ENCODE peak calls at places on chromosomes 11 and 22, in seven cellular contexts. N, J, M, B, P, L and D are unnamed samples. For H3K79me1, the result is how much of the 10 kb centered on the place peaks cover.

GRCh38 chr11:70555092-70555491 is 156.8 kb downstream of the CTTN start:
- DNase-seq in P (peak), J (no peak), B (no peak), N (no peak), L (no peak), M (no peak), D (no peak)

GRCh38 chr11:74636633-74637184 is 44.3 kb downstream of the POLD3 start:
- DNase-seq in J (peak), L (no peak), B (no peak), N (peak), M (no peak), P (no peak), D (no peak)

GRCh38 chr11:94959179-94959578 is 14.2 kb downstream of the CWC15 start:
- DNase-seq in N (no peak), L (no peak), M (no peak), B (no peak), P (no peak), J (no peak), D (no peak)

GRCh38 chr11:44277097-44278090 is 32.5 kb downstream of the ALX4 start:
- DNase-seq in B (no peak), N (no peak), L (no peak), M (no peak), J (no peak), P (no peak), D (no peak)

GRCh38 chr22:17836977-17837742 is 62.9 kb upstream of the BID start:
- DNase-seq in J (no peak), L (peak), N (no peak), P (no peak), B (peak), M (no peak), D (peak)

GRCh38 chr11:72735495-72736027 is 16.6 kb downstream of the ARAP1 start:
- DNase-seq in N (peak), J (peak), B (peak), L (peak), P (no peak), M (no peak), D (peak)

GRCh38 chr11:129286813-129287212 is 88.8 kb upstream of the BARX2 start:
- DNase-seq in N (peak), B (no peak), M (no peak), P (no peak), J (peak), L (no peak), D (no peak)

GRCh38 chr11:10418950-10419310 is 36.1 kb upstream of the AMPD3 start:
- DNase-seq in J (no peak), L (no peak), M (no peak), N (no peak), P (no peak), B (no peak), D (no peak)

GRCh38 chr11:104866815-104867214 is 31.4 kb downstream of the CASP12 start:
- DNase-seq in M (no peak), N (no peak), J (no peak), P (no peak), B (no peak), L (no peak), D (no peak)

GRCh38 chr11:125170406-125171031 is 6.0 kb downstream of the PKNOX2 start:
- DNase-seq in N (peak), L (peak), M (no peak), B (no peak), J (peak), P (no peak), D (no peak)

GRCh38 chr22:24186352-24186740 is 5.1 kb downstream of the SUSD2 start:
- DNase-seq in M (no peak), N (no peak), J (no peak), L (no peak), B (no peak), P (no peak), D (peak)

GRCh38 chr22:44542561-44543222 is 44.7 kb upstream of the RTL6 start:
- DNase-seq in L (no peak), P (no peak), M (no peak), N (no peak), J (no peak), B (no peak), D (no peak)

GRCh38 chr22:38029370-38029769 is 27.8 kb upstream of the PICK1 start:
- DNase-seq in M (no peak), N (no peak), L (no peak), P (no peak), B (no peak), J (no peak), D (no peak)

GRCh38 chr22:32853662-32854061 is 52.2 kb downstream of the TIMP3 start:
- DNase-seq in L (no peak), B (no peak), M (no peak), P (no peak), J (no peak), N (no peak), D (no peak)

GRCh38 chr11:124644426-124645280 is 22.0 kb downstream of the TBRG1 start:
- DNase-seq in P (peak), N (peak), J (peak), M (peak), L (peak), B (peak), D (peak)

GRCh38 chr22:38327805-38328204 is 10.6 kb upstream of the CSNK1E start:
- DNase-seq in N (peak), M (no peak), L (no peak), B (no peak), J (peak), P (no peak), D (no peak)

GRCh38 chr11:62984451-62984991 is at the start of gene SLC22A6:
- DNase-seq in P (no peak), L (no peak), J (no peak), B (no peak), M (no peak), N (no peak), D (no peak)

GRCh38 chr11:46673713-46674462 is 26.5 kb downstream of the ARHGAP1 start:
- DNase-seq in P (no peak), L (peak), M (no peak), J (no peak), N (no peak), B (no peak), D (no peak)

GRCh38 chr11:121426476-121427454 is 25.3 kb upstream of the SORL1 start:
- DNase-seq in B (peak), J (no peak), L (peak), M (peak), P (no peak), N (no peak), D (peak)

GRCh38 chr11:57656936-57657289 is 649 bp upstream of the CLP1 start:
- DNase-seq in P (no peak), L (no peak), M (no peak), B (no peak), N (no peak), J (no peak), D (no peak)

GRCh38 chr11:119773016-119773415 is 44.0 kb upstream of the NECTIN1 start:
- DNase-seq in L (no peak), N (no peak), P (no peak), J (no peak), B (no peak), M (no peak), D (no peak)

GRCh38 chr11:118180300-118180703 is 3.9 kb upstream of the SCN2B start:
- DNase-seq in J (no peak), P (peak), M (peak), L (peak), B (peak), N (no peak), D (no peak)

GRCh38 chr11:66313321-66314185 is 3.3 kb downstream of the CD248 start:
- DNase-seq in B (peak), M (no peak), N (peak), L (no peak), P (peak), J (peak), D (no peak)

GRCh38 chr11:199004-199581 is 6.2 kb downstream of the SCGB1C1 start:
- DNase-seq in P (no peak), M (peak), N (no peak), J (no peak), B (no peak), L (no peak), D (no peak)

GRCh38 chr11:35144103-35144741 is 5.3 kb downstream of the CD44 start:
- DNase-seq in B (no peak), J (peak), M (no peak), P (no peak), L (no peak), N (peak), D (no peak)

GRCh38 chr22:29716814-29717213 is 3.0 kb upstream of the CABP7 start:
- DNase-seq in N (peak), J (peak), P (peak), L (peak), M (peak), B (peak), D (peak)

GRCh38 chr22:22681221-22681739 is 36.9 kb downstream of the GGTLC2 start:
- DNase-seq in L (peak), P (no peak), N (peak), M (no peak), B (no peak), J (no peak), D (no peak)

GRCh38 chr11:75949023-75949672 is 134.1 kb downstream of the UVRAG start:
- DNase-seq in L (no peak), B (no peak), P (no peak), M (no peak), N (peak), J (no peak), D (no peak)

GRCh38 chr11:20351151-20351550 is 12.4 kb upstream of the HTATIP2 start:
- DNase-seq in M (no peak), P (no peak), N (no peak), B (no peak), L (no peak), J (no peak), D (no peak)

GRCh38 chr11:20351870-20352269 is 11.6 kb upstream of the HTATIP2 start:
- DNase-seq in N (no peak), L (peak), J (no peak), P (no peak), B (no peak), M (no peak), D (peak)

GRCh38 chr11:20357150-20357549 is 6.4 kb upstream of the HTATIP2 start:
- DNase-seq in N (no peak), J (no peak), B (no peak), P (no peak), M (no peak), L (no peak), D (no peak)

GRCh38 chr11:20355221-20356219 is 8.0 kb upstream of the HTATIP2 start:
- DNase-seq in B (peak), N (peak), J (peak), M (no peak), P (no peak), L (peak), D (peak)

GRCh38 chr11:20353829-20354434 is 9.6 kb upstream of the HTATIP2 start:
- DNase-seq in B (no peak), N (peak), P (no peak), L (peak), M (peak), J (peak), D (peak)
- H3K23ac ChIP-seq in B (no peak), N (no peak), P (no peak), L (no peak), M (no peak), J (no peak), D (no peak)

GRCh38 chr22:49158741-49159564 is 668.7 kb downstream of the BRD1 start:
- DNase-seq in M (no peak), L (no peak), P (no peak), B (no peak), J (no peak), N (no peak), D (no peak)
- H3K79me1 ChIP-seq in M (under half), L (under half), P (under half), B (under half), J (under half), N (under half), D (under half)

GRCh38 chr11:64786308-64786707 is 8.0 kb upstream of the SF1 start:
- DNase-seq in M (no peak), N (no peak), L (no peak), P (no peak), J (no peak), B (no peak), D (no peak)
- H3K23ac ChIP-seq in M (no peak), N (no peak), L (no peak), P (no peak), J (no peak), B (no peak), D (no peak)

GRCh38 chr11:131683131-131683530 is 312.7 kb downstream of the NTM start:
- DNase-seq in N (no peak), L (no peak), J (no peak), B (peak), P (no peak), M (peak), D (no peak)
- H3K79me1 ChIP-seq in N (under half), L (under half), J (under half), B (under half), P (under half), M (under half), D (under half)

GRCh38 chr11:60769273-60769672 is 12.6 kb downstream of the MS4A15 start:
- DNase-seq in N (no peak), J (no peak), L (peak), B (no peak), M (no peak), P (no peak), D (peak)

GRCh38 chr11:60766547-60766946 is 9.9 kb downstream of the MS4A15 start:
- DNase-seq in P (no peak), M (no peak), L (no peak), N (no peak), B (no peak), J (no peak), D (no peak)

GRCh38 chr11:60769811-60770210 is 13.1 kb downstream of the MS4A15 start:
- DNase-seq in B (no peak), P (no peak), M (no peak), J (no peak), L (no peak), N (no peak), D (no peak)

GRCh38 chr11:60767388-60767811 is 10.7 kb downstream of the MS4A15 start:
- DNase-seq in B (peak), M (peak), J (no peak), L (peak), N (no peak), P (no peak), D (peak)

GRCh38 chr11:60768202-60768601 is 11.5 kb downstream of the MS4A15 start:
- DNase-seq in B (no peak), L (no peak), N (no peak), M (no peak), P (no peak), J (no peak), D (no peak)
- H3K23ac ChIP-seq in B (no peak), L (no peak), N (no peak), M (no peak), P (no peak), J (no peak), D (no peak)

DNA sequence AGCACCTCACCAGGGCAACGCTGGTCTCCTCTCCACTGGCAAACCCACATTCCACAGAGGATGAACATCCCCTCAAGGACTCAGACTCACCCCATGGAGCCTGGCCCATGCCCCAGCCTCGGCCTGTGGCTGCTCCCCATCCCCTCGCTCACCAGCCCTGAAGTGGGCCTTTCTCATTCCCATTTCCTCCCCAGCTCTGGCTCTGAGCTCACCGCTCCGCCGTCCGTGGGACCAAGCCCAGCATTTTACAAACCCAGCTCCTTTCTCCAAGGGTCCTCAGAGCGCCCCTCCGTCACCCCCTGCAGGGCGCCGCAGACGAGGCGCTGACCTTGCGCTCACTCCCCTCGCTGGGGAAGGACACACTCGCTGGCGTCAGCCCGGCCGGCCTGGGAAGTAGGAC is 6.9 kb upstream of the IGF2 start:
- DNase-seq in B (no peak), M (no peak), P (no peak), L (no peak), N (no peak), J (no peak), D (no peak)
- H3K79me1 ChIP-seq in B (under half), M (under half), P (under half), L (under half), N (under half), J (under half), D (under half)

GRCh38 chr22:46169628-46170027 is 19.3 kb downstream of the PPARA start:
- DNase-seq in P (no peak), M (no peak), B (no peak), J (no peak), L (no peak), N (no peak), D (no peak)

GRCh38 chr22:46173152-46173551 is 22.8 kb downstream of the PPARA start:
- DNase-seq in J (no peak), L (no peak), P (no peak), N (no peak), M (no peak), B (no peak), D (no peak)

GRCh38 chr22:46175631-46176030 is 25.3 kb downstream of the PPARA start:
- DNase-seq in B (no peak), P (no peak), L (no peak), N (peak), J (peak), M (no peak), D (no peak)

GRCh38 chr22:46172522-46172921 is 22.2 kb downstream of the PPARA start:
- DNase-seq in J (no peak), P (no peak), B (no peak), M (no peak), N (no peak), L (no peak), D (no peak)

DNA sequence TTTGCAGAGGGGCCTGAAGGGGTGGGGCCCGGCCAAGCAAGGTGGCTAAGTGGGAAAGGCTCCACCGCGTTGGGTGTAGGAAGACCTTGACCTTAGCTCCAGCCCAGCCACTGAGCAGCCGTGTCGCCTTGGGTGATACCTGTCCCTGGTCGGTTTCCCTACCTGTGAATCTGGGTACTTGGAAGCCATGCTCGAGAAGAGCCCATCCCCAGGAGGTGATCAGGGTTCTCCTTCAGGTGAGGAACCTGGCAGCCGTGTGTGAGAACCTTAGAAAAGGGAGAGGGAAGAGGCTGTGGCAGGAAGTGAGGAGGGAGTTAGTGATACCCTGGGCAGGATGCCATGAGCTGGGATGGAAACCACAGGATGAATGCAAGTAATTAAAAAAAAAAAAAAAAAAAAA is 21.6 kb downstream of the PPARA start:
- DNase-seq in N (peak), M (no peak), L (no peak), B (no peak), P (no peak), J (no peak), D (no peak)
- H3K23ac ChIP-seq in N (no peak), M (no peak), L (no peak), B (no peak), P (no peak), J (no peak), D (no peak)

GRCh38 chr11:27081056-27081455 is 40.4 kb downstream of the BBOX1 start:
- DNase-seq in B (no peak), J (no peak), P (no peak), M (no peak), N (peak), L (no peak), D (no peak)
- H3K79me1 ChIP-seq in B (under half), J (under half), P (under half), M (under half), N (under half), L (under half), D (under half)

GRCh38 chr11:134481135-134481534 is 69.1 kb upstream of the B3GAT1 start:
- DNase-seq in N (no peak), B (peak), P (no peak), J (no peak), L (no peak), M (no peak), D (no peak)
- H3K23ac ChIP-seq in N (no peak), B (no peak), P (no peak), J (no peak), L (no peak), M (no peak), D (no peak)

GRCh38 chr22:43260818-43261217 is 73.9 kb upstream of the TTLL12 start:
- DNase-seq in N (peak), P (no peak), L (no peak), M (no peak), J (peak), B (no peak), D (no peak)
- H3K79me1 ChIP-seq in N (under half), P (under half), L (under half), M (under half), J (under half), B (under half), D (under half)